ENCODE peak calls at places on chromosomes 4 and X, in five cellular contexts. One of them, this sample, is unnamed. For H3K9me3, the result is how much of the 10 kb centered on the place peaks cover.

GRCh38 chr4:80308466-80308822 is 27.1 kb upstream of the CFAP299 start:
- DNase-seq in MM.1S: no peak
- DNase-seq in CD8-positive, alpha-beta T cell: no peak
- DNase-seq in Peyer's patch: no peak
- DNase-seq in psoas muscle: no peak
- DNase-seq in this sample: no peak

GRCh38 chrX:13220916-13221315 is 98.9 kb downstream of the ATXN3L start:
- DNase-seq in MM.1S: no peak
- DNase-seq in CD8-positive, alpha-beta T cell: no peak
- DNase-seq in Peyer's patch: no peak
- DNase-seq in psoas muscle: no peak
- DNase-seq in this sample: no peak

GRCh38 chr4:59553063-59553738 is 1646.9 kb upstream of the ADGRL3 start:
- DNase-seq in MM.1S: peak
- DNase-seq in CD8-positive, alpha-beta T cell: no peak
- DNase-seq in Peyer's patch: no peak
- DNase-seq in psoas muscle: no peak
- DNase-seq in this sample: no peak

GRCh38 chr4:89298160-89298559 is 9.4 kb downstream of the GPRIN3 start:
- DNase-seq in MM.1S: peak
- DNase-seq in CD8-positive, alpha-beta T cell: peak
- DNase-seq in Peyer's patch: peak
- DNase-seq in psoas muscle: no peak
- DNase-seq in this sample: no peak

GRCh38 chr4:80171251-80171650 is 26.1 kb upstream of the PRDM8 start:
- DNase-seq in MM.1S: no peak
- DNase-seq in CD8-positive, alpha-beta T cell: no peak
- DNase-seq in Peyer's patch: no peak
- DNase-seq in psoas muscle: no peak
- DNase-seq in this sample: no peak

GRCh38 chr4:133320576-133321170 is 171.6 kb downstream of the PCDH10 start:
- DNase-seq in MM.1S: peak
- DNase-seq in CD8-positive, alpha-beta T cell: no peak
- DNase-seq in Peyer's patch: no peak
- DNase-seq in psoas muscle: no peak
- DNase-seq in this sample: no peak

GRCh38 chrX:43121637-43122036 is 343.7 kb upstream of the PPP1R2C start:
- DNase-seq in MM.1S: no peak
- DNase-seq in CD8-positive, alpha-beta T cell: no peak
- DNase-seq in Peyer's patch: no peak
- DNase-seq in psoas muscle: no peak
- DNase-seq in this sample: no peak

GRCh38 chr4:13484749-13485345 is 707 bp upstream of the RAB28 start:
- DNase-seq in MM.1S: peak
- DNase-seq in CD8-positive, alpha-beta T cell: no peak
- DNase-seq in Peyer's patch: no peak
- DNase-seq in psoas muscle: no peak
- DNase-seq in this sample: no peak

GRCh38 chr4:3766207-3766790 is at the start of gene ADRA2C:
- DNase-seq in MM.1S: no peak
- DNase-seq in CD8-positive, alpha-beta T cell: no peak
- DNase-seq in Peyer's patch: no peak
- DNase-seq in psoas muscle: peak
- DNase-seq in this sample: no peak

GRCh38 chr4:7430368-7430964 is 4.3 kb downstream of the PSAPL1 start:
- DNase-seq in MM.1S: no peak
- DNase-seq in CD8-positive, alpha-beta T cell: no peak
- DNase-seq in Peyer's patch: no peak
- DNase-seq in psoas muscle: no peak
- DNase-seq in this sample: no peak

GRCh38 chr4:15366660-15367059 is 61.2 kb upstream of the C1QTNF7 start:
- DNase-seq in MM.1S: no peak
- DNase-seq in CD8-positive, alpha-beta T cell: no peak
- DNase-seq in Peyer's patch: no peak
- DNase-seq in psoas muscle: no peak
- DNase-seq in this sample: no peak

GRCh38 chr4:76219299-76220055 is 5.9 kb upstream of the SCARB2 start:
- DNase-seq in MM.1S: no peak
- DNase-seq in CD8-positive, alpha-beta T cell: no peak
- DNase-seq in Peyer's patch: no peak
- DNase-seq in psoas muscle: no peak
- DNase-seq in this sample: no peak

GRCh38 chr4:48421101-48421500 is 62.0 kb upstream of the SLC10A4 start:
- DNase-seq in MM.1S: no peak
- DNase-seq in CD8-positive, alpha-beta T cell: no peak
- DNase-seq in Peyer's patch: no peak
- DNase-seq in psoas muscle: no peak
- DNase-seq in this sample: no peak

GRCh38 chr4:3239998-3240920 is 8.7 kb upstream of the MSANTD1 start:
- DNase-seq in MM.1S: no peak
- DNase-seq in CD8-positive, alpha-beta T cell: no peak
- DNase-seq in Peyer's patch: no peak
- DNase-seq in psoas muscle: no peak
- DNase-seq in this sample: no peak

GRCh38 chrX:49071877-49072711 is 1.7 kb downstream of the PRAF2 start:
- DNase-seq in MM.1S: no peak
- DNase-seq in CD8-positive, alpha-beta T cell: no peak
- DNase-seq in Peyer's patch: no peak
- DNase-seq in psoas muscle: peak
- DNase-seq in this sample: no peak

GRCh38 chr4:62670509-62670908 is 1470.4 kb downstream of the ADGRL3 start:
- DNase-seq in MM.1S: peak
- DNase-seq in CD8-positive, alpha-beta T cell: no peak
- DNase-seq in Peyer's patch: no peak
- DNase-seq in psoas muscle: no peak
- DNase-seq in this sample: no peak

GRCh38 chr4:142801966-142802365 is 44.1 kb downstream of the INPP4B start:
- DNase-seq in MM.1S: no peak
- DNase-seq in CD8-positive, alpha-beta T cell: no peak
- DNase-seq in Peyer's patch: no peak
- DNase-seq in psoas muscle: no peak
- DNase-seq in this sample: no peak

GRCh38 chr4:8435656-8436121 is 4.8 kb downstream of the ACOX3 start:
- DNase-seq in MM.1S: peak
- DNase-seq in CD8-positive, alpha-beta T cell: no peak
- DNase-seq in Peyer's patch: peak
- DNase-seq in psoas muscle: no peak
- DNase-seq in this sample: no peak

GRCh38 chr4:37803348-37803973 is 23.0 kb upstream of the PGM2 start:
- DNase-seq in MM.1S: peak
- DNase-seq in CD8-positive, alpha-beta T cell: no peak
- DNase-seq in Peyer's patch: no peak
- DNase-seq in psoas muscle: no peak
- DNase-seq in this sample: no peak

GRCh38 chr4:53763813-53764597 is 172.7 kb upstream of the LNX1 start:
- DNase-seq in MM.1S: no peak
- DNase-seq in CD8-positive, alpha-beta T cell: no peak
- DNase-seq in Peyer's patch: no peak
- DNase-seq in psoas muscle: no peak
- DNase-seq in this sample: no peak

GRCh38 chr4:156517956-156518355 is 453.6 kb downstream of the PDGFC start:
- DNase-seq in MM.1S: no peak
- DNase-seq in CD8-positive, alpha-beta T cell: no peak
- DNase-seq in Peyer's patch: no peak
- DNase-seq in psoas muscle: no peak
- DNase-seq in this sample: no peak

GRCh38 chrX:35122756-35123155 is 180.2 kb downstream of the FAM47B start:
- DNase-seq in MM.1S: no peak
- DNase-seq in CD8-positive, alpha-beta T cell: no peak
- DNase-seq in Peyer's patch: no peak
- DNase-seq in psoas muscle: no peak
- DNase-seq in this sample: no peak

GRCh38 chr4:24736066-24736465 is 59.3 kb upstream of the SOD3 start:
- DNase-seq in MM.1S: no peak
- DNase-seq in CD8-positive, alpha-beta T cell: no peak
- DNase-seq in Peyer's patch: no peak
- DNase-seq in psoas muscle: no peak
- DNase-seq in this sample: no peak

GRCh38 chr4:137664416-137664815 is 132.1 kb upstream of the PCDH18 start:
- DNase-seq in MM.1S: no peak
- DNase-seq in CD8-positive, alpha-beta T cell: no peak
- DNase-seq in Peyer's patch: no peak
- DNase-seq in psoas muscle: no peak
- DNase-seq in this sample: no peak

GRCh38 chr4:81454498-81454897 is 17.2 kb downstream of the RASGEF1B start:
- DNase-seq in MM.1S: no peak
- DNase-seq in CD8-positive, alpha-beta T cell: no peak
- DNase-seq in Peyer's patch: no peak
- DNase-seq in psoas muscle: no peak
- DNase-seq in this sample: no peak

GRCh38 chr4:82084747-82085146 is 289.0 kb downstream of the HNRNPD start:
- DNase-seq in MM.1S: no peak
- DNase-seq in CD8-positive, alpha-beta T cell: no peak
- DNase-seq in Peyer's patch: no peak
- DNase-seq in psoas muscle: no peak
- DNase-seq in this sample: no peak

GRCh38 chrX:3504916-3505315 is 158.5 kb upstream of the MXRA5 start:
- DNase-seq in MM.1S: no peak
- DNase-seq in CD8-positive, alpha-beta T cell: no peak
- DNase-seq in Peyer's patch: no peak
- DNase-seq in psoas muscle: no peak
- DNase-seq in this sample: no peak

GRCh38 chrX:13085533-13085932 is 41.1 kb upstream of the FAM9C start:
- DNase-seq in MM.1S: no peak
- DNase-seq in CD8-positive, alpha-beta T cell: peak
- DNase-seq in Peyer's patch: peak
- DNase-seq in psoas muscle: no peak
- DNase-seq in this sample: peak

GRCh38 chrX:136168929-136169735 is 21.8 kb downstream of the FHL1 start:
- DNase-seq in MM.1S: no peak
- DNase-seq in CD8-positive, alpha-beta T cell: no peak
- DNase-seq in Peyer's patch: no peak
- DNase-seq in psoas muscle: peak
- DNase-seq in this sample: no peak

GRCh38 chrX:110614596-110614995 is 181.0 kb downstream of the CHRDL1 start:
- DNase-seq in MM.1S: no peak
- DNase-seq in CD8-positive, alpha-beta T cell: no peak
- DNase-seq in Peyer's patch: no peak
- DNase-seq in psoas muscle: no peak
- DNase-seq in this sample: no peak

GRCh38 chrX:8433296-8434094 is 31.1 kb upstream of the VCX3B start:
- DNase-seq in MM.1S: no peak
- DNase-seq in CD8-positive, alpha-beta T cell: no peak
- DNase-seq in Peyer's patch: no peak
- DNase-seq in psoas muscle: no peak
- DNase-seq in this sample: no peak

GRCh38 chrX:121146059-121146628 is 98.7 kb downstream of the GLUD2 start:
- DNase-seq in MM.1S: peak
- DNase-seq in CD8-positive, alpha-beta T cell: no peak
- DNase-seq in Peyer's patch: no peak
- DNase-seq in psoas muscle: no peak
- DNase-seq in this sample: no peak

GRCh38 chr4:15778742-15779231 is 659 bp downstream of the CD38 start:
- DNase-seq in MM.1S: peak
- DNase-seq in CD8-positive, alpha-beta T cell: peak
- DNase-seq in Peyer's patch: peak
- DNase-seq in psoas muscle: peak
- DNase-seq in this sample: peak

GRCh38 chrX:118530537-118530936 is 34.9 kb downstream of the DOCK11 start:
- DNase-seq in MM.1S: no peak
- DNase-seq in CD8-positive, alpha-beta T cell: no peak
- DNase-seq in Peyer's patch: no peak
- DNase-seq in psoas muscle: no peak
- DNase-seq in this sample: no peak

GRCh38 chrX:118117069-118117405 is 427 bp upstream of the KLHL13 start:
- DNase-seq in MM.1S: no peak
- DNase-seq in CD8-positive, alpha-beta T cell: no peak
- DNase-seq in Peyer's patch: no peak
- DNase-seq in psoas muscle: no peak
- DNase-seq in this sample: no peak

GRCh38 chr4:139734875-139735380 is 69.3 kb downstream of the MGST2 start:
- DNase-seq in MM.1S: peak
- DNase-seq in CD8-positive, alpha-beta T cell: peak
- DNase-seq in Peyer's patch: peak
- DNase-seq in psoas muscle: peak
- DNase-seq in this sample: peak
- H3K9me3 ChIP-seq in MM.1S: under half
- H3K9me3 ChIP-seq in CD8-positive, alpha-beta T cell: under half
- H3K9me3 ChIP-seq in Peyer's patch: under half
- H3K9me3 ChIP-seq in psoas muscle: under half
- H3K9me3 ChIP-seq in this sample: under half

GRCh38 chrX:155953055-155953454 is 44.4 kb upstream of the IL9R start:
- DNase-seq in MM.1S: no peak
- DNase-seq in CD8-positive, alpha-beta T cell: no peak
- DNase-seq in Peyer's patch: no peak
- DNase-seq in psoas muscle: no peak
- DNase-seq in this sample: no peak

GRCh38 chrX:155956099-155956498 is 41.4 kb upstream of the IL9R start:
- DNase-seq in MM.1S: no peak
- DNase-seq in CD8-positive, alpha-beta T cell: no peak
- DNase-seq in Peyer's patch: no peak
- DNase-seq in psoas muscle: no peak
- DNase-seq in this sample: no peak

GRCh38 chrX:155956649-155957048 is 40.8 kb upstream of the IL9R start:
- DNase-seq in MM.1S: no peak
- DNase-seq in CD8-positive, alpha-beta T cell: no peak
- DNase-seq in Peyer's patch: no peak
- DNase-seq in psoas muscle: no peak
- DNase-seq in this sample: no peak

GRCh38 chrX:155957843-155958242 is 39.7 kb upstream of the IL9R start:
- DNase-seq in MM.1S: no peak
- DNase-seq in CD8-positive, alpha-beta T cell: no peak
- DNase-seq in Peyer's patch: no peak
- DNase-seq in psoas muscle: no peak
- DNase-seq in this sample: no peak

DNA sequence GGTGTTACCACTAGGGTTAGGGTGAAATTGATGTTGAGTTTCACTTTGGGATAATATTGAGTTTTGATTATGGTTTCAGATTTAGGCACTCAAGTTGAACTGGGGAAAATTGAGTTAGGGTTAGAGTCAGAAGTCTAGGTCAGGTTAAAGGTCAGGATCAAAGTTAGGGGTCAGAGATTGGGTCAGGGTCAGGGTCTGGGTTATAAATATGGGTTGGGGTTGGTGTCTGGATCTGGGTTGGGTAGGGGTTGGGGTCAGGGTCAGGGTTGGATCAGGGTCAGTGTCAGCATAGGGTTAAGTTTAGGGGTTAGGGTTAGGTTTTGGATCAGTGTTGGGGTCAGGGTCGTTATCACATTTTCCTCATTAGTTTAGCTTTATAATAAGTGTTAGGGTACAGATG is 42.7 kb upstream of the IL9R start:
- DNase-seq in MM.1S: no peak
- DNase-seq in CD8-positive, alpha-beta T cell: no peak
- DNase-seq in Peyer's patch: no peak
- DNase-seq in psoas muscle: no peak
- DNase-seq in this sample: no peak
- H3K9me3 ChIP-seq in MM.1S: under half
- H3K9me3 ChIP-seq in CD8-positive, alpha-beta T cell: under half
- H3K9me3 ChIP-seq in Peyer's patch: under half
- H3K9me3 ChIP-seq in psoas muscle: under half
- H3K9me3 ChIP-seq in this sample: under half

GRCh38 chrX:81866873-81867272 is 665.0 kb downstream of the SH3BGRL start:
- DNase-seq in MM.1S: no peak
- DNase-seq in CD8-positive, alpha-beta T cell: no peak
- DNase-seq in Peyer's patch: no peak
- DNase-seq in psoas muscle: no peak
- DNase-seq in this sample: no peak
- H3K9me3 ChIP-seq in MM.1S: under half
- H3K9me3 ChIP-seq in CD8-positive, alpha-beta T cell: under half
- H3K9me3 ChIP-seq in Peyer's patch: under half
- H3K9me3 ChIP-seq in psoas muscle: under half
- H3K9me3 ChIP-seq in this sample: under half

GRCh38 chrX:154372612-154373022 is 1.8 kb downstream of the FLNA start:
- DNase-seq in MM.1S: no peak
- DNase-seq in CD8-positive, alpha-beta T cell: no peak
- DNase-seq in Peyer's patch: no peak
- DNase-seq in psoas muscle: no peak
- DNase-seq in this sample: peak
- H3K9me3 ChIP-seq in MM.1S: under half
- H3K9me3 ChIP-seq in CD8-positive, alpha-beta T cell: under half
- H3K9me3 ChIP-seq in Peyer's patch: under half
- H3K9me3 ChIP-seq in psoas muscle: under half
- H3K9me3 ChIP-seq in this sample: under half